ENCODE peak calls at places on chromosomes 12 and 14, in four cellular contexts. Z is SK-N-DZ, R is ELR, U is breast epithelium. N is an unnamed sample.
A peak's percentile ranks its signal among the peaks of the same experiment; 100 is the strongest.

GRCh38 chr14:65798216-65798615 is 385.7 kb downstream of the FUT8 start:
- DNase-seq in R (no peak), Z (no peak), U (no peak), N (no peak)

GRCh38 chr12:50764861-50765324 is 992 bp downstream of the ATF1 start:
- DNase-seq in U (no peak), R (peak; percentile 59), Z (no peak), N (peak; percentile 78)

GRCh38 chr14:22821193-22822016 is 6.2 kb upstream of the SLC7A7 start:
- DNase-seq in Z (no peak), U (no peak), R (no peak), N (no peak)

GRCh38 chr12:7345232-7345631 is 41.4 kb downstream of the ACSM4 start:
- DNase-seq in R (no peak), U (no peak), Z (no peak), N (no peak)

GRCh38 chr12:129558036-129558435 is 345.8 kb downstream of the TMEM132D start:
- DNase-seq in R (no peak), U (no peak), Z (no peak), N (no peak)

GRCh38 chr12:113477842-113478215 is 6.2 kb upstream of the LHX5 start:
- DNase-seq in U (no peak), R (no peak), Z (no peak), N (no peak)

GRCh38 chr14:97319691-97320090 is 522.5 kb downstream of the VRK1 start:
- DNase-seq in R (no peak), Z (no peak), U (no peak), N (no peak)

GRCh38 chr14:54901380-54902142 is 1.1 kb downstream of the GCH1 start:
- DNase-seq in U (peak; percentile 56), Z (no peak), R (no peak), N (no peak)

GRCh38 chr12:57173089-57173488 is 25.7 kb upstream of the LRP1-AS start:
- DNase-seq in Z (peak; percentile 50), R (peak; percentile 50), U (no peak), N (peak; percentile 52)

GRCh38 chr12:96233168-96233567 is 39.0 kb downstream of the ELK3 start:
- DNase-seq in R (no peak), Z (no peak), U (no peak), N (no peak)

GRCh38 chr12:131852551-131853299 is 24.5 kb downstream of the MMP17 start:
- DNase-seq in R (peak; percentile 81), Z (no peak), U (no peak), N (no peak)

GRCh38 chr12:80000831-80001230 is 65.9 kb upstream of the PPP1R12A start:
- DNase-seq in Z (no peak), U (no peak), R (no peak), N (no peak)

GRCh38 chr12:27274706-27275105 is 30.6 kb downstream of the STK38L start:
- DNase-seq in Z (no peak), U (no peak), R (no peak), N (no peak)

GRCh38 chr12:666066-666465 is 2.8 kb upstream of the NINJ2 start:
- DNase-seq in U (no peak), Z (no peak), R (no peak), N (no peak)

GRCh38 chr12:67658486-67658885 is 9.9 kb downstream of the DYRK2 start:
- DNase-seq in Z (no peak), R (no peak), U (no peak), N (no peak)

GRCh38 chr12:129152291-129153075 is 299.2 kb downstream of the GLT1D1 start:
- DNase-seq in Z (peak; percentile 44), U (no peak), R (no peak), N (no peak)

GRCh38 chr12:1047898-1048660 is 57.1 kb downstream of the ERC1 start:
- DNase-seq in R (no peak), Z (peak; percentile 20), U (no peak), N (no peak)

GRCh38 chr14:20614038-20614840 is 23.1 kb upstream of the RNASE12 start:
- DNase-seq in R (peak; percentile 44), U (no peak), Z (no peak), N (no peak)

GRCh38 chr14:61836807-61837206 is 74.6 kb downstream of the SNAPC1 start:
- DNase-seq in R (no peak), Z (no peak), U (no peak), N (no peak)

GRCh38 chr14:93736378-93737014 is 51.8 kb downstream of the PRIMA1 start:
- DNase-seq in Z (no peak), R (no peak), U (no peak), N (peak; percentile 4)

GRCh38 chr12:48972213-48973021 is 882 bp upstream of the WNT10B start:
- DNase-seq in U (no peak), Z (no peak), R (peak; percentile 82), N (no peak)

N was measured in erythroblast.